ENCODE peak calls at places on chromosomes 13 and 19, in six cellular contexts. N, M, P, F, L and R are unnamed samples.

GRCh38 chr19:13163609-13164364 is 13.6 kb downstream of the IER2 start:
- DNase-seq in L (peak; percentile 83), F (peak; percentile 47), P (peak; percentile 92), M (peak; percentile 78), N (no peak), R (peak; percentile 42)

GRCh38 chr13:77544365-77544764 is 8.9 kb downstream of the SCEL start:
- DNase-seq in L (peak; percentile 64), N (no peak), F (peak; percentile 25), P (peak; percentile 68), M (peak; percentile 67), R (peak; percentile 40)

GRCh38 chr13:29106651-29107050 is 286.5 kb downstream of the MTUS2 start:
- DNase-seq in L (no peak), F (no peak), M (no peak), N (no peak), P (no peak), R (no peak)

GRCh38 chr19:37953576-37954303 is 46.7 kb downstream of the SIPA1L3 start:
- DNase-seq in N (no peak), L (no peak), M (no peak), P (no peak), F (no peak), R (no peak)

GRCh38 chr19:40690050-40690698 is at the start of gene NUMBL:
- DNase-seq in N (no peak), F (no peak), M (no peak), L (no peak), P (no peak), R (no peak)

GRCh38 chr19:10259162-10259905 is 7.3 kb downstream of the MRPL4 start:
- DNase-seq in L (peak; percentile 80), P (peak; percentile 85), N (no peak), M (peak; percentile 89), F (peak; percentile 81), R (peak; percentile 77)

GRCh38 chr19:13537454-13537853 is 31.2 kb upstream of the CACNA1A start:
- DNase-seq in L (no peak), N (no peak), F (no peak), P (no peak), M (no peak), R (no peak)

GRCh38 chr19:33374406-33374703 is 846 bp downstream of the CEBPG start:
- DNase-seq in F (no peak), M (peak; percentile 56), P (no peak), N (no peak), L (no peak), R (no peak)

GRCh38 chr19:1455002-1455335 is 5.0 kb downstream of the APC2 start:
- DNase-seq in P (no peak), F (no peak), N (no peak), L (no peak), M (no peak), R (no peak)

GRCh38 chr19:22472180-22472637 is 50.1 kb upstream of the ZNF98 start:
- DNase-seq in P (no peak), L (no peak), N (no peak), M (no peak), F (no peak), R (no peak)

GRCh38 chr13:73168226-73168992 is 109.6 kb downstream of the KLF5 start:
- DNase-seq in N (no peak), F (no peak), L (no peak), M (no peak), P (no peak), R (no peak)

GRCh38 chr19:46189971-46190335 is 39.6 kb upstream of the IGFL1 start:
- DNase-seq in N (no peak), F (no peak), L (no peak), P (no peak), M (no peak), R (no peak)

GRCh38 chr19:55179570-55180484 is at the start of gene SYT5:
- DNase-seq in N (peak; percentile 76), P (no peak), M (no peak), F (no peak), L (peak; percentile 54), R (no peak)

GRCh38 chr13:109655206-109655600 is 131.2 kb downstream of the IRS2 start:
- DNase-seq in F (no peak), P (no peak), N (no peak), M (no peak), L (no peak), R (no peak)

GRCh38 chr13:101703081-101703480 is 250.6 kb downstream of the ITGBL1 start:
- DNase-seq in M (no peak), F (no peak), N (no peak), L (no peak), P (no peak), R (no peak)

GRCh38 chr19:31350693-31351211 is 1.5 kb upstream of the TSHZ3 start:
- DNase-seq in N (no peak), M (peak; percentile 67), L (peak; percentile 81), F (no peak), P (peak; percentile 78), R (no peak)

GRCh38 chr13:46166221-46166584 is 15.8 kb downstream of the LCP1 start:
- DNase-seq in M (no peak), P (no peak), L (no peak), F (no peak), N (no peak), R (no peak)

GRCh38 chr13:46165485-46166220 is 16.3 kb downstream of the LCP1 start:
- DNase-seq in L (no peak), P (no peak), M (no peak), N (no peak), F (no peak), R (no peak)

GRCh38 chr13:46168818-46169217 is 13.2 kb downstream of the LCP1 start:
- DNase-seq in L (no peak), P (no peak), F (no peak), N (no peak), M (no peak), R (no peak)

GRCh38 chr13:46168341-46168740 is 13.6 kb downstream of the LCP1 start:
- DNase-seq in L (no peak), P (no peak), F (no peak), M (no peak), N (no peak), R (peak; percentile 20)

DNA sequence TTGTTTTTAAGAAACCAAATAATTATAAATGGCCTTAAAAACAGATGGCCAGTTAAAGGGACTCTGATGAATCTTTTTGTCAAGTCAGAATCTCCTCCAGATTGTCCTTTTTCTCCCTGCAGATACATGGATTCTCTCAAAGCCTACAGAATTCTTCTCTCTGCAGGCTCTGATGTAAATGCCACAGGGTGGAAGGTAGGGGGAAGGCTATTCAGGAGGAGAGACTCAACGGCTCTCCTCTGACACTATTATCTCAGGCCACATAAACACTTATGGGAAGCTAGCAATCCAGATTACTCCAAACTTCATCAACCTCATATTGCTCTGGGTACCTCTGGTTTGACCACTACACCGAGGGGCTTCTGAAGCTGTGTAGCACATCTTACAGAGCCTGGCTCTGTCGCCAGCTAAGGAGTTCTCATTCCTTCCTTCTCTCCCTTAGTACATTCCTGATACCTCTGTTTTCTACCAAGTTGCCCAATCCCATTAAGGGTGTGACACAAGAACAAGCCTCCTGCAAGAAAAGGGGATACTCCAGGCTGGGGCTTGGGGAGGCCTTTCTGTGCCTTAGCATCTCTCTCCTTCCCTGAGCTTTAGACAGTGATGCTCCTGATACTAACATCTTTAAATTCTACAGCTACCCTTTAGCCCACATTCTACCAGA is 14.9 kb downstream of the LCP1 start:
- DNase-seq in P (no peak), M (no peak), F (no peak), L (no peak), N (no peak), R (no peak)
- H3K4me1 ChIP-seq in P (no peaks in the 10 kb centered on the region), M (peaks cover 3% of the 10 kb centered on the region), F (peaks cover 18% of the 10 kb centered on the region), L (no peaks in the 10 kb centered on the region), N (no peaks in the 10 kb centered on the region), R (no peaks in the 10 kb centered on the region)

DNA sequence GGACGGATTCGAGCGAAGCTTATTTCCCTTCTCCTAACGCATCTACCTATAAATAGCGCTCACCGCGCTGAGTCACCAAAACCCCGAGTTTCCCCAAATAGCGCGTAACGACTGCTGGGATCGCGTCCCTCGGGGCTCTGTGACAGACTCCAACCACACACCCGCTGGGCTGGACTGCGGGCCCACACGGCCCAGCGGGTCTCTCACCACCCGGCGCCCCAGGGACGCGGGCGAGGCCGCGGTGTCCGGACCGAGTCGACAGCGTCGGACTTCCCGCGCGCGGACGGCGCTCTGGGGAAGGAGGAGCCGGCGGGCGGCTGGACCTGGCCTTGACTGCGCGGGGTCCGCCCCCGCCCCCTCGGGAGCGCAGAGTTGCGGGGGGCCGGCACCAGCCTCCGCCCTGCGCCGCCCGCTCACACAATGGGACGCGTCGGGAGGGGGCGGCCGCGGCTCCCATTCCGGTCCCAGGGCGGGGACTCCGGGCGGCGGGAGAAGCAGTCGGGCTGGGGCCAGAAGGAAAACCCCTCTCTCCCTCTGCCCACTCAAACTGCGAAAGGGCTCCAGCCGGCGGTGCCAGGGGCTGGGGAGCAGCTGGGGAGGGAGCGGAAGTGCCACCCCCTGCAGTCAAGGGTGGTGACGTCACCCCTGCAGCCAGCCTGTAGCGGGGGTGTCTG is 108.8 kb downstream of the KCNRG start:
- DNase-seq in L (no peak), N (peak; percentile 21), F (peak; percentile 47), P (peak; percentile 95), M (peak; percentile 94), R (peak; percentile 99)
- H3K4me1 ChIP-seq in L (peaks cover 2% of the 10 kb centered on the region), N (peaks cover 14% of the 10 kb centered on the region), F (peaks cover 72% of the 10 kb centered on the region), P (peaks cover 35% of the 10 kb centered on the region), M (peaks cover 40% of the 10 kb centered on the region), R (peaks cover 48% of the 10 kb centered on the region)

DNA sequence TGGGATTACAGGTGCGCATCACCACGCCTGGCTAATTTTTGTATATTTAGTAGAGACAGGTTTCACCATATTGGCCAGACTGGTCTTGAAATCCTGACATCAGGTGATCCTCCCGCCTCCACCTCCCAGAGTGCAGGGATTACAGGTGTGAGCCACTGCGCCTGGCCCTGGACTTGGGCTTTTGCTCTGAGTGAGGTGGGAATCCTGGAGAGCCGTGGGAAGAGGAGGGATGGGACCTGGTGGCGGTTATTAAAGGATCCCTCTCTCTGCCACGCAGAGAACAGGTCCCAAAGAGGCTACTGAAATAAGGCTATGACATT is 1.7 kb upstream of the TLE5 start:
- DNase-seq in F (no peak), P (no peak), N (no peak), L (no peak), M (no peak), R (no peak)
- H3K4me1 ChIP-seq in F (peaks cover 35% of the 10 kb centered on the region), P (peaks cover 13% of the 10 kb centered on the region), N (peaks cover 20% of the 10 kb centered on the region), L (no peaks in the 10 kb centered on the region), M (peaks cover 17% of the 10 kb centered on the region), R (peaks cover 25% of the 10 kb centered on the region)

GRCh38 chr13:22012676-22013075 is 341.8 kb downstream of the FGF9 start:
- DNase-seq in L (no peak), P (no peak), M (no peak), N (no peak), F (no peak), R (no peak)

GRCh38 chr13:22018297-22019210 is 347.7 kb downstream of the FGF9 start:
- DNase-seq in P (no peak), M (no peak), N (no peak), F (no peak), L (no peak), R (no peak)

GRCh38 chr13:22017226-22017625 is 346.4 kb downstream of the FGF9 start:
- DNase-seq in F (no peak), N (no peak), L (no peak), M (no peak), P (no peak), R (no peak)

GRCh38 chr13:22009937-22010336 is 339.1 kb downstream of the FGF9 start:
- DNase-seq in F (no peak), L (no peak), P (no peak), M (no peak), N (no peak), R (no peak)

DNA sequence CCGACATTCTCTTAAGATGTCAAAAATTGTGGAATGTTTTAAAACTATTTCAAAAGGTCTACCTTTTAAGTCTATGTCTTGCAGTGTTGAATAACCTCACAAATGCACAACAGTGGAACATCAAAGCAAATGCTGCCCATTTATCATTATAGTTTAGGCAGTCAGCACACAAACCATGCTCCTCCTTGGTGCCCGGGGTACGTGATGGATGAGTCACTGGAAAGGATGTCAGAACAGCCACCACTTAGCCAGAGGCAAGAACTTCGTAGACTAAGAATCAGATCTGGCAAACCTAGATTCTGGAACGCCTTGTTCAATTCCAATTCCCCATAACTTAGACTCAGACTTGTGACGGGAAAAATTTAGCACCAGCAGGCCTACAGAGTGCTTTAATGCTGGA is 343.6 kb downstream of the FGF9 start:
- DNase-seq in N (no peak), M (no peak), L (no peak), P (no peak), F (no peak), R (no peak)
- H3K4me1 ChIP-seq in N (no peaks in the 10 kb centered on the region), M (no peaks in the 10 kb centered on the region), L (no peaks in the 10 kb centered on the region), P (no peaks in the 10 kb centered on the region), F (peaks cover 3% of the 10 kb centered on the region), R (no peaks in the 10 kb centered on the region)